ENCODE peak calls at places on chromosomes 13 and 19, in seven cellular contexts. One of them, this sample, is unnamed.

GRCh38 chr13:39688699-39689405 is 33.4 kb downstream of the COG6 start:
- DNase-seq in CD8-positive, alpha-beta T cell: no peak
- DNase-seq in left ventricle myocardium inferior: no peak
- DNase-seq in body of pancreas: no peak
- DNase-seq in neural progenitor cell: no peak
- DNase-seq in psoas muscle: no peak
- DNase-seq in tibial artery: no peak
- DNase-seq in this sample: no peak

GRCh38 chr19:6532244-6532999 is 1.6 kb downstream of the TNFSF9 start:
- DNase-seq in CD8-positive, alpha-beta T cell: peak; percentile 16
- DNase-seq in left ventricle myocardium inferior: no peak
- DNase-seq in body of pancreas: no peak
- DNase-seq in neural progenitor cell: no peak
- DNase-seq in psoas muscle: no peak
- DNase-seq in tibial artery: no peak
- DNase-seq in this sample: no peak

GRCh38 chr19:2578391-2578826 is 102.5 kb downstream of the GADD45B start:
- DNase-seq in CD8-positive, alpha-beta T cell: no peak
- DNase-seq in left ventricle myocardium inferior: peak; percentile 38
- DNase-seq in body of pancreas: peak; percentile 37
- DNase-seq in neural progenitor cell: peak; percentile 43
- DNase-seq in psoas muscle: peak; percentile 59
- DNase-seq in tibial artery: peak; percentile 84
- DNase-seq in this sample: no peak

GRCh38 chr13:85261757-85262346 is 537.4 kb downstream of the SLITRK6 start:
- DNase-seq in CD8-positive, alpha-beta T cell: no peak
- DNase-seq in left ventricle myocardium inferior: no peak
- DNase-seq in body of pancreas: no peak
- DNase-seq in neural progenitor cell: no peak
- DNase-seq in psoas muscle: no peak
- DNase-seq in tibial artery: no peak
- DNase-seq in this sample: no peak

GRCh38 chr19:1004204-1004802 is 4.1 kb downstream of the GRIN3B start:
- DNase-seq in CD8-positive, alpha-beta T cell: no peak
- DNase-seq in left ventricle myocardium inferior: no peak
- DNase-seq in body of pancreas: no peak
- DNase-seq in neural progenitor cell: no peak
- DNase-seq in psoas muscle: no peak
- DNase-seq in tibial artery: no peak
- DNase-seq in this sample: no peak

GRCh38 chr19:3572855-3573161 is at the start of gene HMG20B:
- DNase-seq in CD8-positive, alpha-beta T cell: no peak
- DNase-seq in left ventricle myocardium inferior: no peak
- DNase-seq in body of pancreas: no peak
- DNase-seq in neural progenitor cell: no peak
- DNase-seq in psoas muscle: no peak
- DNase-seq in tibial artery: no peak
- DNase-seq in this sample: no peak

GRCh38 chr13:105139048-105139379 is 1396.4 kb downstream of the EFNB2 start:
- DNase-seq in CD8-positive, alpha-beta T cell: no peak
- DNase-seq in left ventricle myocardium inferior: no peak
- DNase-seq in body of pancreas: no peak
- DNase-seq in neural progenitor cell: no peak
- DNase-seq in psoas muscle: no peak
- DNase-seq in tibial artery: no peak
- DNase-seq in this sample: no peak

GRCh38 chr19:16259385-16260159 is 61.9 kb downstream of the AP1M1 start:
- DNase-seq in CD8-positive, alpha-beta T cell: no peak
- DNase-seq in left ventricle myocardium inferior: no peak
- DNase-seq in body of pancreas: no peak
- DNase-seq in neural progenitor cell: no peak
- DNase-seq in psoas muscle: peak; percentile 53
- DNase-seq in tibial artery: no peak
- DNase-seq in this sample: no peak

GRCh38 chr19:52566588-52566987 is 3.5 kb upstream of the ZNF701 start:
- DNase-seq in CD8-positive, alpha-beta T cell: no peak
- DNase-seq in left ventricle myocardium inferior: no peak
- DNase-seq in body of pancreas: no peak
- DNase-seq in neural progenitor cell: no peak
- DNase-seq in psoas muscle: no peak
- DNase-seq in tibial artery: no peak
- DNase-seq in this sample: no peak

GRCh38 chr19:271856-272255 is 19.3 kb downstream of the PLPP2 start:
- DNase-seq in CD8-positive, alpha-beta T cell: no peak
- DNase-seq in left ventricle myocardium inferior: no peak
- DNase-seq in body of pancreas: no peak
- DNase-seq in neural progenitor cell: no peak
- DNase-seq in psoas muscle: no peak
- DNase-seq in tibial artery: no peak
- DNase-seq in this sample: no peak

GRCh38 chr19:31154021-31154420 is 195.2 kb downstream of the TSHZ3 start:
- DNase-seq in CD8-positive, alpha-beta T cell: no peak
- DNase-seq in left ventricle myocardium inferior: no peak
- DNase-seq in body of pancreas: no peak
- DNase-seq in neural progenitor cell: no peak
- DNase-seq in psoas muscle: no peak
- DNase-seq in tibial artery: no peak
- DNase-seq in this sample: no peak

GRCh38 chr13:21884965-21885567 is 214.2 kb downstream of the FGF9 start:
- DNase-seq in CD8-positive, alpha-beta T cell: no peak
- DNase-seq in left ventricle myocardium inferior: no peak
- DNase-seq in body of pancreas: no peak
- DNase-seq in neural progenitor cell: no peak
- DNase-seq in psoas muscle: no peak
- DNase-seq in tibial artery: no peak
- DNase-seq in this sample: no peak

GRCh38 chr19:4764290-4764660 is 27.3 kb upstream of the FEM1A start:
- DNase-seq in CD8-positive, alpha-beta T cell: no peak
- DNase-seq in left ventricle myocardium inferior: no peak
- DNase-seq in body of pancreas: no peak
- DNase-seq in neural progenitor cell: peak; percentile 14
- DNase-seq in psoas muscle: no peak
- DNase-seq in tibial artery: no peak
- DNase-seq in this sample: no peak

GRCh38 chr19:42412661-42413076 is 14.5 kb downstream of the LIPE start:
- DNase-seq in CD8-positive, alpha-beta T cell: no peak
- DNase-seq in left ventricle myocardium inferior: no peak
- DNase-seq in body of pancreas: no peak
- DNase-seq in neural progenitor cell: no peak
- DNase-seq in psoas muscle: peak; percentile 57
- DNase-seq in tibial artery: no peak
- DNase-seq in this sample: no peak

GRCh38 chr19:10677796-10678195 is 23.4 kb upstream of the QTRT1 start:
- DNase-seq in CD8-positive, alpha-beta T cell: no peak
- DNase-seq in left ventricle myocardium inferior: no peak
- DNase-seq in body of pancreas: peak; percentile 41
- DNase-seq in neural progenitor cell: no peak
- DNase-seq in psoas muscle: no peak
- DNase-seq in tibial artery: no peak
- DNase-seq in this sample: no peak

GRCh38 chr19:4970558-4971423 is 1.9 kb downstream of the KDM4B start:
- DNase-seq in CD8-positive, alpha-beta T cell: no peak
- DNase-seq in left ventricle myocardium inferior: peak; percentile 53
- DNase-seq in body of pancreas: peak; percentile 46
- DNase-seq in neural progenitor cell: peak; percentile 65
- DNase-seq in psoas muscle: peak; percentile 80
- DNase-seq in tibial artery: no peak
- DNase-seq in this sample: peak; percentile 58

GRCh38 chr13:113742000-113742441 is 17.0 kb upstream of the TMEM255B start:
- DNase-seq in CD8-positive, alpha-beta T cell: peak; percentile 27
- DNase-seq in left ventricle myocardium inferior: no peak
- DNase-seq in body of pancreas: peak; percentile 60
- DNase-seq in neural progenitor cell: peak; percentile 53
- DNase-seq in psoas muscle: no peak
- DNase-seq in tibial artery: no peak
- DNase-seq in this sample: no peak

DNA sequence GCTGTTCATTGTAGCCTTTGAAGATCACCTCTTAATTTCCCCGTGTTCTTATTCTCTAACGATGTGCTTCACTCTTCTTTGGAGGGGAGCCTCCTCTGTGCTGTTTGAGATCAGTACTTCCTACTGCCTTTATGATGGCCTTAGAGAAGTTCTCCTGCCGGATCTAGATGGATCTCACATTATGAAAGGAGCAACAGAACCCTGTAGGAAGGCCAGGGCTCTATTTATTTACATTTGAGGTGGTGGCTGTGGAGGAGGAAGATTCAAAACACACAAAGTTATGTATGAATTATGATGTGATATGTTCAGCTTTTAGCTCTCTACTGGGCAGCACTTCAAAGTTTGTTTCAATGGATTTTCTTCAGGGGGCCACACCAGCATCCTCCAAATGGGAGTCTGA is 322.3 kb downstream of the DLEU7 start:
- DNase-seq in CD8-positive, alpha-beta T cell: no peak
- DNase-seq in left ventricle myocardium inferior: no peak
- DNase-seq in body of pancreas: no peak
- DNase-seq in neural progenitor cell: no peak
- DNase-seq in psoas muscle: no peak
- DNase-seq in tibial artery: no peak
- DNase-seq in this sample: no peak
- H3K4me3 ChIP-seq in CD8-positive, alpha-beta T cell: no peak overlapping the region
- H3K4me3 ChIP-seq in left ventricle myocardium inferior: no peak overlapping the region
- H3K4me3 ChIP-seq in body of pancreas: no peak overlapping the region
- H3K4me3 ChIP-seq in neural progenitor cell: no peak overlapping the region
- H3K4me3 ChIP-seq in psoas muscle: no peak overlapping the region
- H3K4me3 ChIP-seq in tibial artery: no peak overlapping the region
- H3K4me3 ChIP-seq in this sample: no peak overlapping the region

GRCh38 chr13:110126391-110126961 is 180.5 kb downstream of the COL4A1 start:
- DNase-seq in CD8-positive, alpha-beta T cell: no peak
- DNase-seq in left ventricle myocardium inferior: peak; percentile 76
- DNase-seq in body of pancreas: no peak
- DNase-seq in neural progenitor cell: peak; percentile 92
- DNase-seq in psoas muscle: peak; percentile 78
- DNase-seq in tibial artery: no peak
- DNase-seq in this sample: peak; percentile 77
- H3K4me1 ChIP-seq in CD8-positive, alpha-beta T cell: no peaks in the 10 kb centered on the region
- H3K4me1 ChIP-seq in left ventricle myocardium inferior: peaks cover 44% of the 10 kb centered on the region
- H3K4me1 ChIP-seq in body of pancreas: no peaks in the 10 kb centered on the region
- H3K4me1 ChIP-seq in neural progenitor cell: peaks cover 70% of the 10 kb centered on the region
- H3K4me1 ChIP-seq in psoas muscle: peaks cover 18% of the 10 kb centered on the region
- H3K4me1 ChIP-seq in tibial artery: peaks cover 32% of the 10 kb centered on the region
- H3K4me1 ChIP-seq in this sample: peaks cover 29% of the 10 kb centered on the region

GRCh38 chr19:17266589-17266974 is 661 bp upstream of the BABAM1 start:
- DNase-seq in CD8-positive, alpha-beta T cell: no peak
- DNase-seq in left ventricle myocardium inferior: no peak
- DNase-seq in body of pancreas: no peak
- DNase-seq in neural progenitor cell: peak; percentile 41
- DNase-seq in psoas muscle: no peak
- DNase-seq in tibial artery: no peak
- DNase-seq in this sample: no peak
- H3K27ac ChIP-seq in CD8-positive, alpha-beta T cell: no peak overlapping the region
- H3K27ac ChIP-seq in left ventricle myocardium inferior: peak overlapping the region; percentile 90
- H3K27ac ChIP-seq in body of pancreas: peak overlapping the region; percentile 71
- H3K27ac ChIP-seq in neural progenitor cell: no peak overlapping the region
- H3K27ac ChIP-seq in psoas muscle: peak overlapping the region; percentile 30
- H3K27ac ChIP-seq in tibial artery: no peak overlapping the region
- H3K27ac ChIP-seq in this sample: no peak overlapping the region

DNA sequence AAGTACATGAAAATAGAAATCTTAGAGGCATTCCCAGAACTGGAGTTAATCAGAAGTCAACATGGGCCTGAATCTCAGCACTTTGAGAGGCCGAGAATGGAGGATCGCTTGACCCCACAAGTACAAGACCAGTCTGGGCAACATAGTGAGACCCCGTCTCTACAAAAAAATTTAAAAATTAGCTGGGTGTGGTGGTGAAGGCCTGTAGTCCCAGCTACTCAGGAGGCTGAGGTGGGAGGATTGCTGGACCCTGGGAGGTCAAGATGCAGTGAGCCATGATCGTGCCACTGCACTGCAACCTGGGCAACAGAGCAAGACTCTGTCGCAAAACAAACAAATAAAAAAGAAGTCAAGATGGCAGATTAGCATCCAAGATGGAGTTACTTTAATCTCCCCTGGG is 8.5 kb downstream of the IFNL2 start:
- DNase-seq in CD8-positive, alpha-beta T cell: no peak
- DNase-seq in left ventricle myocardium inferior: no peak
- DNase-seq in body of pancreas: no peak
- DNase-seq in neural progenitor cell: no peak
- DNase-seq in psoas muscle: no peak
- DNase-seq in tibial artery: peak; percentile 24
- DNase-seq in this sample: no peak
- H3K4me3 ChIP-seq in CD8-positive, alpha-beta T cell: no peak overlapping the region
- H3K4me3 ChIP-seq in left ventricle myocardium inferior: no peak overlapping the region
- H3K4me3 ChIP-seq in body of pancreas: no peak overlapping the region
- H3K4me3 ChIP-seq in neural progenitor cell: no peak overlapping the region
- H3K4me3 ChIP-seq in psoas muscle: no peak overlapping the region
- H3K4me3 ChIP-seq in tibial artery: no peak overlapping the region
- H3K4me3 ChIP-seq in this sample: no peak overlapping the region

This sample was measured in heart right ventricle.